ENCODE peak calls at places on chromosome 9, in four cellular contexts. W, F, L and E are unnamed samples.

GRCh38 chr9:3124006-3124405 is 280.1 kb upstream of the PUM3 start:
- DNase-seq in L (no peak), F (no peak), W (no peak), E (no peak)

GRCh38 chr9:111102793-111103474 is 64.7 kb upstream of the LPAR1 start:
- DNase-seq in L (no peak), F (no peak), W (no peak), E (no peak)

GRCh38 chr9:23123048-23123632 is 676.5 kb downstream of the DMRTA1 start:
- DNase-seq in W (peak), F (no peak), L (no peak), E (peak)

GRCh38 chr9:131609116-131609830 is 64.0 kb downstream of the PRRT1B start:
- DNase-seq in L (no peak), W (no peak), F (no peak), E (no peak)

GRCh38 chr9:4743131-4743875 is 2.3 kb upstream of the AK3 start:
- DNase-seq in W (no peak), F (no peak), L (no peak), E (no peak)

GRCh38 chr9:96171749-96172148 is 130.2 kb downstream of the HSD17B3 start:
- DNase-seq in F (no peak), W (no peak), L (no peak), E (no peak)

GRCh38 chr9:22342489-22343217 is 104.0 kb upstream of the DMRTA1 start:
- DNase-seq in W (peak), L (no peak), F (no peak), E (no peak)

GRCh38 chr9:5622019-5622418 is 6.9 kb upstream of the RIC1 start:
- DNase-seq in L (no peak), F (no peak), W (no peak), E (no peak)

GRCh38 chr9:33458444-33458843 is 11.1 kb upstream of the AQP3 start:
- DNase-seq in F (peak), L (peak), W (peak), E (no peak)

GRCh38 chr9:92406506-92406905 is 2.1 kb upstream of the OGN start:
- DNase-seq in W (no peak), L (peak), F (no peak), E (no peak)

GRCh38 chr9:131657031-131657377 is 82.9 kb downstream of the RAPGEF1 start:
- DNase-seq in L (no peak), W (no peak), F (no peak), E (no peak)

GRCh38 chr9:2677927-2678889 is 39.1 kb upstream of the KCNV2 start:
- DNase-seq in F (no peak), W (no peak), L (no peak), E (no peak)

DNA sequence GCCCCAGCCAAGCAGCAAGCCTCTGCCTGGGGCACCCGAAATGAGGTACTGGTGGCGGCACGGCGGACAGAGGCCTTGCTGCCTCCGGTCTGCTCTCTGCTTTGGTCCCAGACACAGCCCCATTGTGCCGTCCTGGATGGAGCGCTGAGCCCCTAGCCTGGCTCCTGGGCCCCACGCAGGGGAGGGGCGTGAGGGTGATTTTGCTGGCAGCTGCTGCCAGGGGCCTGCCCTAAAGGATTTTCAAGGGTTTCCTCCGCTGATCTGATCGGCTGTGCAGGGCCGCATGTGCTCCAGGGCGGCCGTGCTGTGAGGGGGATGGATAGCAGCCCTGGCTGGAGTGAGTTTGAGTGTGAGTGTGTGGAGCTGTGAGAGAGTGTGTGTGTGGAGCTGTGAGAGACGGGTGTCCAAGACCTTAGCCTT is 1.3 kb downstream of the GPSM1 start:
- DNase-seq in F (no peak), L (no peak), W (no peak), E (no peak)
- TF ChIP-seq TARDBP in F (no peak), L (no peak), W (no peak), E (no peak)

DNA sequence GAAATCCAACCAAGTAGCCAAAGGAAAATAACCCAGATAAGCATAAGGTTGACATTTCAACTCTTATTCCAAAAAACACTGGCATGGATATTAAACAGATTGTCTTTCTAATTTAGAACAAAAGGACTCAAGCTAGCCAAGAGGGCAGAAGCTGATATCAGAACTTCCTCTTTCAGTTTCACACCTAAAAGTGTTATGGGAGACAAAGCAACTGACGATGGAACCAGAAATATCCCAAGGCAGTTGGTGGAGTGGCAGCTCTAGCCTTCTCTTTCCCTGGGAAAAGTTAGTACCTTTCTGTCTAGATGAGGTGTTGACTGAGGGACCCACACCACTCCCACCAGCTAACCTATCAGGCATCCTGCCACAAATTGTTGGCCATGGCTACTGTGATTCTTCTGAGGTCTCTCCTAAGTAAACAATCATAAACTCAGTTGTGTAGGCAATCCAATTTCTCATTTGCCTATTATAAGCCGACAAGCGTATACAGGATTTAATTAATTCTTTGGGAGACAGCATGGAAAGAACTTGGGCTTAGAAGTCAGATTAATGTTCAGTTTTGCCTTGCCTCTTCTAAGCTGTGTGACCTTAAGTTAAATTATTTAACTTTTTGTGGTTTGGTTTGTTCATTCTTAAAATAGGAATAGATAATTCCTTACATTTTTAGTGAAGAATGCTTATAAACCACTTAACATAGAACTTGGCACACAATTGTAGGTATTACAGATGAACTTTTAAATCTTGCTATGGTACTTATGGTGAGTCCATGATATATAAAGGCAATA is 110.9 kb upstream of the ADAMTSL1 start:
- DNase-seq in F (no peak), L (no peak), W (no peak), E (no peak)
- TF ChIP-seq TARDBP in F (no peak), L (no peak), W (no peak), E (no peak)

GRCh38 chr9:136613824-136614371 is 48.8 kb upstream of the EGFL7 start:
- DNase-seq in F (no peak), W (no peak), L (no peak), E (no peak)

GRCh38 chr9:136614967-136615623 is 47.6 kb upstream of the EGFL7 start:
- DNase-seq in F (peak), W (no peak), L (no peak), E (no peak)

GRCh38 chr9:136616307-136616635 is 46.4 kb upstream of the EGFL7 start:
- DNase-seq in F (no peak), W (no peak), L (no peak), E (no peak)

GRCh38 chr9:136615631-136616306 is 46.9 kb upstream of the EGFL7 start:
- DNase-seq in L (no peak), F (no peak), W (no peak), E (no peak)

GRCh38 chr9:136614372-136614922 is 48.3 kb upstream of the EGFL7 start:
- DNase-seq in L (no peak), W (no peak), F (peak), E (no peak)
- TF ChIP-seq TARDBP in L (no peak), W (no peak), F (no peak), E (no peak)

DNA sequence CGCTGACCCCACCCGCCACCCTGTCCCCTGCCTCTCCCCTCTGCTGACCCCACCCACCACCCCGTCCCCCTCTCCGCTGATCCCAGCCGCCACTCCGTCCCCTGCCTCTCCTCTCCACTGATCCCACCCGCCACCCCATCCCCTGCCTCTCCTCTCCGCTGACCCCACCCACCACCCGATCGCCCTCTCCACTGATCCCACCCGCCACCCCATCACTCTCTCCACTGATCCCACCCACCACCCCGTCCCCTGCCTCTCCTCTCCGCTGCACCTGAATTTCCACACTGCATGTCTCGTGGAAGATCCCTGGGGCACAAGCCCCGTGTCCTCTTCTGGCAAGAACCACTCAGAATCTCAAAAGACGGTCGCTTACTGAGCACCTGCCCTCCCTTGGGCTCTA is 53.4 kb upstream of the OLFM1 start:
- DNase-seq in L (no peak), W (no peak), F (no peak), E (no peak)
- TF ChIP-seq TARDBP in L (no peak), W (no peak), F (no peak), E (no peak)